ENCODE peak calls at places on chromosomes 5 and 9, in eight cellular contexts. One of them, this sample, is unnamed.

GRCh38 chr9:22054076-22054475 is 45.0 kb upstream of the CDKN2B start:
- DNase-seq in Peyer's patch: no peak
- DNase-seq in adipocyte: no peak
- DNase-seq in WERI-Rb-1: no peak
- DNase-seq in GM23338: no peak
- DNase-seq in HepG2: no peak
- DNase-seq in AG09309: no peak
- DNase-seq in A549: no peak
- DNase-seq in this sample: no peak

GRCh38 chr5:10338996-10339903 is 14.2 kb upstream of the MARCHF6 start:
- DNase-seq in GM23338: peak; percentile 75
- DNase-seq in A549: no peak
- DNase-seq in Peyer's patch: no peak
- DNase-seq in AG09309: no peak
- DNase-seq in WERI-Rb-1: no peak
- DNase-seq in adipocyte: no peak
- DNase-seq in HepG2: no peak
- DNase-seq in this sample: no peak

GRCh38 chr9:18923167-18923566 is 109.8 kb downstream of the SAXO1 start:
- DNase-seq in WERI-Rb-1: no peak
- DNase-seq in adipocyte: no peak
- DNase-seq in AG09309: no peak
- DNase-seq in A549: no peak
- DNase-seq in GM23338: no peak
- DNase-seq in HepG2: no peak
- DNase-seq in Peyer's patch: no peak
- DNase-seq in this sample: no peak

GRCh38 chr5:37739817-37740261 is 100.0 kb downstream of the GDNF start:
- DNase-seq in adipocyte: peak; percentile 88
- DNase-seq in Peyer's patch: no peak
- DNase-seq in AG09309: no peak
- DNase-seq in GM23338: no peak
- DNase-seq in HepG2: no peak
- DNase-seq in WERI-Rb-1: no peak
- DNase-seq in A549: no peak
- DNase-seq in this sample: no peak

GRCh38 chr5:143922718-143923117 is 110.8 kb downstream of the HMHB1 start:
- DNase-seq in A549: peak; percentile 38
- DNase-seq in Peyer's patch: no peak
- DNase-seq in AG09309: no peak
- DNase-seq in WERI-Rb-1: no peak
- DNase-seq in GM23338: no peak
- DNase-seq in adipocyte: peak; percentile 83
- DNase-seq in HepG2: no peak
- DNase-seq in this sample: no peak

GRCh38 chr5:124257048-124257447 is 489.4 kb downstream of the ZNF608 start:
- DNase-seq in WERI-Rb-1: no peak
- DNase-seq in AG09309: no peak
- DNase-seq in A549: no peak
- DNase-seq in GM23338: no peak
- DNase-seq in adipocyte: no peak
- DNase-seq in HepG2: no peak
- DNase-seq in Peyer's patch: no peak
- DNase-seq in this sample: no peak

GRCh38 chr5:163506726-163507125 is 1.3 kb downstream of the MAT2B start:
- DNase-seq in HepG2: no peak
- DNase-seq in Peyer's patch: no peak
- DNase-seq in WERI-Rb-1: no peak
- DNase-seq in adipocyte: peak; percentile 61
- DNase-seq in A549: no peak
- DNase-seq in GM23338: no peak
- DNase-seq in AG09309: no peak
- DNase-seq in this sample: peak; percentile 20

GRCh38 chr5:93163010-93163663 is 417.9 kb downstream of the NR2F1-AS1 start:
- DNase-seq in A549: peak; percentile 51
- DNase-seq in Peyer's patch: no peak
- DNase-seq in HepG2: no peak
- DNase-seq in WERI-Rb-1: no peak
- DNase-seq in adipocyte: peak; percentile 89
- DNase-seq in GM23338: no peak
- DNase-seq in AG09309: peak; percentile 91
- DNase-seq in this sample: peak; percentile 87

GRCh38 chr9:132049323-132049882 is 30.3 kb downstream of the MED27 start:
- DNase-seq in AG09309: no peak
- DNase-seq in Peyer's patch: no peak
- DNase-seq in HepG2: no peak
- DNase-seq in adipocyte: no peak
- DNase-seq in A549: no peak
- DNase-seq in WERI-Rb-1: no peak
- DNase-seq in GM23338: no peak
- DNase-seq in this sample: no peak

GRCh38 chr5:143311428-143311827 is 92.1 kb downstream of the NR3C1 start:
- DNase-seq in Peyer's patch: no peak
- DNase-seq in HepG2: no peak
- DNase-seq in adipocyte: no peak
- DNase-seq in GM23338: peak; percentile 6
- DNase-seq in AG09309: peak; percentile 56
- DNase-seq in A549: peak; percentile 38
- DNase-seq in WERI-Rb-1: no peak
- DNase-seq in this sample: no peak

GRCh38 chr5:106639488-106639887 is 1031.2 kb downstream of the EFNA5 start:
- DNase-seq in HepG2: no peak
- DNase-seq in A549: peak; percentile 3
- DNase-seq in WERI-Rb-1: no peak
- DNase-seq in AG09309: no peak
- DNase-seq in adipocyte: peak; percentile 11
- DNase-seq in GM23338: no peak
- DNase-seq in Peyer's patch: no peak
- DNase-seq in this sample: no peak

GRCh38 chr9:131839281-131840084 is 99.6 kb upstream of the RAPGEF1 start:
- DNase-seq in WERI-Rb-1: no peak
- DNase-seq in HepG2: no peak
- DNase-seq in A549: no peak
- DNase-seq in GM23338: no peak
- DNase-seq in AG09309: peak; percentile 2
- DNase-seq in Peyer's patch: no peak
- DNase-seq in adipocyte: peak; percentile 82
- DNase-seq in this sample: peak; percentile 59

GRCh38 chr5:113612060-113612496 is 98.6 kb downstream of the YTHDC2 start:
- DNase-seq in HepG2: peak; percentile 7
- DNase-seq in adipocyte: peak; percentile 76
- DNase-seq in Peyer's patch: no peak
- DNase-seq in AG09309: no peak
- DNase-seq in GM23338: peak; percentile 60
- DNase-seq in WERI-Rb-1: no peak
- DNase-seq in A549: peak; percentile 35
- DNase-seq in this sample: peak; percentile 4

GRCh38 chr5:157740211-157740610 is 3.3 kb upstream of the LSM11 start:
- DNase-seq in GM23338: peak; percentile 79
- DNase-seq in HepG2: peak; percentile 30
- DNase-seq in WERI-Rb-1: peak; percentile 36
- DNase-seq in A549: peak; percentile 42
- DNase-seq in adipocyte: peak; percentile 38
- DNase-seq in AG09309: no peak
- DNase-seq in Peyer's patch: no peak
- DNase-seq in this sample: no peak

GRCh38 chr5:83628360-83628759 is 92.3 kb downstream of the HAPLN1 start:
- DNase-seq in AG09309: no peak
- DNase-seq in A549: no peak
- DNase-seq in GM23338: no peak
- DNase-seq in WERI-Rb-1: no peak
- DNase-seq in adipocyte: peak; percentile 34
- DNase-seq in HepG2: no peak
- DNase-seq in Peyer's patch: no peak
- DNase-seq in this sample: no peak

GRCh38 chr5:61000887-61001286 is 55.9 kb downstream of the NDUFAF2 start:
- DNase-seq in GM23338: no peak
- DNase-seq in adipocyte: peak; percentile 58
- DNase-seq in Peyer's patch: no peak
- DNase-seq in AG09309: peak; percentile 17
- DNase-seq in A549: no peak
- DNase-seq in HepG2: no peak
- DNase-seq in WERI-Rb-1: no peak
- DNase-seq in this sample: no peak

GRCh38 chr5:136192526-136193395 is at the start of gene SMIM32:
- DNase-seq in AG09309: no peak
- DNase-seq in WERI-Rb-1: peak; percentile 72
- DNase-seq in A549: no peak
- DNase-seq in HepG2: peak; percentile 24
- DNase-seq in Peyer's patch: peak; percentile 80
- DNase-seq in adipocyte: peak; percentile 33
- DNase-seq in GM23338: peak; percentile 64
- DNase-seq in this sample: no peak
- H3K4me3 ChIP-seq in AG09309: peak within 1 kb of the TSS; percentile 7
- H3K4me3 ChIP-seq in WERI-Rb-1: peak within 1 kb of the TSS; percentile 58
- H3K4me3 ChIP-seq in A549: no peak within 1 kb of the TSS
- H3K4me3 ChIP-seq in HepG2: peak within 1 kb of the TSS; percentile 72
- H3K4me3 ChIP-seq in Peyer's patch: peak within 1 kb of the TSS; percentile 34
- H3K4me3 ChIP-seq in adipocyte: peak within 1 kb of the TSS; percentile 73
- H3K4me3 ChIP-seq in GM23338: peak within 1 kb of the TSS; percentile 77
- H3K4me3 ChIP-seq in this sample: peak within 1 kb of the TSS; percentile 33

DNA sequence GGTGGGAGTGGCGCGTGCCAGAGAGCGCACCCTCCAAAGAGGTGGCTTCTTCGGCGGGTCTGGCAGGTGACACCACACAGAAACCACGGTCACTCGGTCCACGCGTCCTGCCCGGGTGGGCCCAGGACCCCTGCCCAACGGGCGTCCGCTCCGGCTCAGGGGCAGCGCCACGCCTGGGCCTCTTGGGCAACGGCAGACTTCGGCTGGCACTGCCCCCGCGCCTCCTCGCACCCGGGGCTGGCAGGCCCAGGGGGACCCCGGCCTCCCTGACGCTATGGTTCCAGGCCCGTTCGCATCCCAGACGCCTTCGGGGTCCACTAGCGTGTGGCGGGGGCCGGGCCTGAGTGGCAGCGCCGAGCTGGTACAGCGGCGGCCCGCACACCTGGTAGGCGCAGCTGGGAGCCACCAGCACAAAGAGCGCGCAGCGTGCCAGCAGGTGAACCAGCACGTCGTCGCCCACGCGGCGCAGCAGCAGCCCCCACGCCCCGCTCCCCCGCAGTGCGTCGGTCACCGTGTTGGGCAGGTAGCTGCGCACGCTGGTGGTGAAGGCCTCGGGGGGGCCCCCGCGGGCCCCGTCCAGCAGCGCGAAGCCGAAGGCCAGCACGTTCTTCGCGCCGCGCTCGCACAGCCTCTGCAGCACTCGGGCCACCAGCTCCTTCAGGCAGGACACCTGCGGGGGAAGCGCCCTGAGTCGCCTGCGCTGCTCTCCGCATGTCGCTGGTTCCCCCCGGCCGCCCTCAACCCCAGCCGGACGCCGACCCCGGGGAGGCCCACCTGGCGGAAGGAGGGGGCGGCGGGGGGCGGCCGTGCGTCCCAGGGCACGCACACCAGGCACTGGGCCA is 650 bp downstream of the TERT start:
- DNase-seq in HepG2: no peak
- DNase-seq in adipocyte: no peak
- DNase-seq in AG09309: no peak
- DNase-seq in A549: peak; percentile 26
- DNase-seq in WERI-Rb-1: peak; percentile 11
- DNase-seq in Peyer's patch: peak; percentile 46
- DNase-seq in GM23338: peak; percentile 72
- DNase-seq in this sample: no peak
- H3K4me3 ChIP-seq in HepG2: peak overlapping the region; percentile 47
- H3K4me3 ChIP-seq in adipocyte: no peak overlapping the region
- H3K4me3 ChIP-seq in AG09309: no peak overlapping the region
- H3K4me3 ChIP-seq in A549: peak overlapping the region; percentile 73
- H3K4me3 ChIP-seq in WERI-Rb-1: no peak overlapping the region
- H3K4me3 ChIP-seq in Peyer's patch: no peak overlapping the region
- H3K4me3 ChIP-seq in GM23338: peak overlapping the region; percentile 66
- H3K4me3 ChIP-seq in this sample: no peak overlapping the region

DNA sequence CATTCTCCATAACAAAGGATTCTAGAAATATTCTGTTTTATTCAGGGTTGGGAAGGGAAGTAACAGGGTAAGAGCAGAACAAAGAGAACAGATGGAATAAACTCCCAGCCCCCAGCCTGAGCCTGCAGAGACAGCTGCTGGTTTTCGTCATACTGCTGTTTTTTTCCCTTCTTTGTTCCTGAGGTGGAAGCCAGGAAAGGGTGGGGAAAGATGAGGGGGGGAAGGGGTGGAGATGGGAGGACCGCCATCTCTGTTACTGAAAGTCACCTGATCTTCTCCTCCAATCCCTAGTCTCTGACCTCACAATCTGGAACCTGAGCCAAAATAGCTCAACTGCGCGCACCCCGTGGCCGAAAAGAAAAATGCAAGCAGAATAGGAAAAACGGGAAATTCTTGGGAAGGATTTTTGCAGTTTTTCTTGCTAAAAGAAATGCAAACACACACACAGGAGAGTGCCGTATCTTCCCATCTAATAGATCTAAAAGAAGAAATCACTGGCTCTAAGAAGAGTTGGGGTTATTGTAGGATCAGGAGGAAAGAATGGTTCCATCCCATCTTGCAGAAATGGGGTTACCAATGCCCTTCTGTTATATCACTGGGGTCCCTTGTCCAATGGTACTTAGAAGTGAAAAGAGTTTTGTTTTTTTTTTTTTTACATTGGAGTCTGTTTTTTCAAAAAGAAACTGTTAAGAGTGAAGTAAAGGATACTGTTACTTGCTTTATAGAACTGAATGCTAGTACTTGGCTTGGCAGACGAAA is 57.9 kb downstream of the DIAPH1 start:
- DNase-seq in GM23338: peak; percentile 98
- DNase-seq in AG09309: peak; percentile 93
- DNase-seq in HepG2: peak; percentile 10
- DNase-seq in A549: peak; percentile 73
- DNase-seq in adipocyte: peak; percentile 98
- DNase-seq in WERI-Rb-1: peak; percentile 92
- DNase-seq in Peyer's patch: peak; percentile 60
- DNase-seq in this sample: peak; percentile 98
- H3K4me3 ChIP-seq in GM23338: peak overlapping the region; percentile 12
- H3K4me3 ChIP-seq in AG09309: no peak overlapping the region
- H3K4me3 ChIP-seq in HepG2: no peak overlapping the region
- H3K4me3 ChIP-seq in A549: no peak overlapping the region
- H3K4me3 ChIP-seq in adipocyte: peak overlapping the region; percentile 39
- H3K4me3 ChIP-seq in WERI-Rb-1: peak overlapping the region; percentile 18
- H3K4me3 ChIP-seq in Peyer's patch: no peak overlapping the region
- H3K4me3 ChIP-seq in this sample: no peak overlapping the region

GRCh38 chr9:71755230-71755629 is 13.1 kb downstream of the CEMIP2 start:
- DNase-seq in WERI-Rb-1: no peak
- DNase-seq in Peyer's patch: no peak
- DNase-seq in AG09309: no peak
- DNase-seq in A549: no peak
- DNase-seq in GM23338: peak; percentile 14
- DNase-seq in HepG2: peak; percentile 37
- DNase-seq in adipocyte: no peak
- DNase-seq in this sample: no peak

GRCh38 chr9:71758785-71759184 is 9.5 kb downstream of the CEMIP2 start:
- DNase-seq in GM23338: no peak
- DNase-seq in HepG2: peak; percentile 96
- DNase-seq in Peyer's patch: no peak
- DNase-seq in WERI-Rb-1: no peak
- DNase-seq in AG09309: no peak
- DNase-seq in adipocyte: peak; percentile 45
- DNase-seq in A549: peak; percentile 65
- DNase-seq in this sample: no peak

GRCh38 chr9:71755869-71756268 is 12.4 kb downstream of the CEMIP2 start:
- DNase-seq in Peyer's patch: no peak
- DNase-seq in A549: no peak
- DNase-seq in adipocyte: no peak
- DNase-seq in HepG2: no peak
- DNase-seq in AG09309: no peak
- DNase-seq in GM23338: no peak
- DNase-seq in WERI-Rb-1: no peak
- DNase-seq in this sample: no peak

GRCh38 chr9:71758277-71758676 is 10.0 kb downstream of the CEMIP2 start:
- DNase-seq in GM23338: peak; percentile 93
- DNase-seq in HepG2: no peak
- DNase-seq in WERI-Rb-1: no peak
- DNase-seq in adipocyte: no peak
- DNase-seq in AG09309: no peak
- DNase-seq in Peyer's patch: no peak
- DNase-seq in A549: no peak
- DNase-seq in this sample: no peak

GRCh38 chr9:71756753-71757152 is 11.6 kb downstream of the CEMIP2 start:
- DNase-seq in A549: no peak
- DNase-seq in WERI-Rb-1: no peak
- DNase-seq in Peyer's patch: no peak
- DNase-seq in GM23338: peak; percentile 77
- DNase-seq in HepG2: peak; percentile 65
- DNase-seq in adipocyte: peak; percentile 53
- DNase-seq in AG09309: no peak
- DNase-seq in this sample: no peak
- H3K4me3 ChIP-seq in A549: no peak overlapping the region
- H3K4me3 ChIP-seq in WERI-Rb-1: no peak overlapping the region
- H3K4me3 ChIP-seq in Peyer's patch: no peak overlapping the region
- H3K4me3 ChIP-seq in GM23338: peak overlapping the region; percentile 38
- H3K4me3 ChIP-seq in HepG2: no peak overlapping the region
- H3K4me3 ChIP-seq in adipocyte: no peak overlapping the region
- H3K4me3 ChIP-seq in AG09309: no peak overlapping the region
- H3K4me3 ChIP-seq in this sample: no peak overlapping the region